ENCODE peak calls at places on chromosomes 13 and 19, in seven cellular contexts. L is astrocyte of the hippocampus; X is stimulated activated CD4-positive, alpha-beta T cell treated with anti-CD3 and anti-CD28 coated beads, Interleukin-4, amount 100 ng/mL, for 4 hours; V is amygdala; P is H9; U is suprapubic skin; Q is activated naive CD4-positive, alpha-beta T cell treated with anti-CD3 and anti-CD28 coated beads for 36 hours. E is an unnamed sample.

GRCh38 chr13:26442541-26442940 is 114.9 kb upstream of the WASF3 start:
- DNase-seq in V (no peak), U (no peak), P (no peak), L (peak; percentile 15), X (no peak), Q (no peak), E (peak; percentile 48)

GRCh38 chr13:103531278-103531677 is 465.1 kb upstream of the SLC10A2 start:
- DNase-seq in U (no peak), Q (no peak), L (no peak), X (no peak), P (no peak), V (no peak), E (no peak)

GRCh38 chr19:9431475-9431874 is 3.9 kb downstream of the ZNF266 start:
- DNase-seq in X (peak; percentile 21), L (peak; percentile 25), Q (peak; percentile 52), V (no peak), P (peak; percentile 82), U (no peak), E (peak; percentile 4)

GRCh38 chr13:21894703-21895699 is 224.1 kb downstream of the FGF9 start:
- DNase-seq in V (no peak), U (no peak), P (peak; percentile 14), X (no peak), L (no peak), Q (no peak), E (no peak)

GRCh38 chr13:112067871-112068305 is 939 bp downstream of the SOX1 start:
- DNase-seq in X (no peak), P (peak; percentile 70), V (no peak), L (peak; percentile 68), Q (no peak), U (no peak), E (no peak)

GRCh38 chr13:37175996-37176395 is 70.5 kb upstream of the CSNK1A1L start:
- DNase-seq in P (no peak), U (no peak), V (no peak), L (peak; percentile 35), X (no peak), Q (no peak), E (no peak)

GRCh38 chr13:78881746-78882145 is 222.8 kb upstream of the OBI1 start:
- DNase-seq in X (no peak), U (no peak), P (no peak), V (no peak), L (peak; percentile 0), Q (no peak), E (no peak)

GRCh38 chr13:69324109-69324886 is 783.3 kb upstream of the ATXN8OS start:
- DNase-seq in L (peak; percentile 36), U (no peak), P (no peak), Q (no peak), X (no peak), V (no peak), E (peak; percentile 40)

GRCh38 chr13:101985321-101985720 is 416.5 kb downstream of the FGF14 start:
- DNase-seq in U (no peak), P (no peak), V (no peak), Q (no peak), X (no peak), L (peak; percentile 19), E (peak; percentile 17)

GRCh38 chr13:113488283-113488682 is 2.2 kb downstream of the DCUN1D2 start:
- DNase-seq in V (no peak), U (no peak), P (no peak), L (no peak), Q (no peak), X (no peak), E (no peak)

GRCh38 chr13:102814793-102815192 is 15.9 kb downstream of the BIVM start:
- DNase-seq in L (no peak), V (no peak), Q (no peak), X (no peak), P (no peak), U (no peak), E (no peak)

GRCh38 chr19:38529610-38530009 is 88.1 kb downstream of the MAP4K1 start:
- DNase-seq in X (no peak), U (no peak), V (no peak), P (no peak), L (no peak), Q (no peak), E (no peak)